ENCODE peak calls at places on chromosomes 11 and 22, in four cellular contexts. L is HepG2, K is GM23248, H is fibroblast of lung. I is an unnamed sample.

GRCh38 chr22:31951201-31952093 is 7.1 kb downstream of the YWHAH start:
- DNase-seq in L (no peak), K (peak; percentile 38), H (no peak), I (no peak)

GRCh38 chr11:126753990-126754389 is 246.6 kb downstream of the KIRREL3 start:
- DNase-seq in L (no peak), K (no peak), H (no peak), I (no peak)

GRCh38 chr11:20070459-20070858 is 89.8 kb downstream of the DBX1 start:
- DNase-seq in L (peak; percentile 15), K (no peak), H (peak; percentile 79), I (no peak)

GRCh38 chr11:74681686-74682651 is 49.3 kb downstream of the CHRDL2 start:
- DNase-seq in L (no peak), K (peak; percentile 41), H (no peak), I (no peak)

GRCh38 chr11:89119426-89119825 is 53.6 kb upstream of the GRM5 start:
- DNase-seq in L (no peak), K (no peak), H (no peak), I (no peak)

GRCh38 chr11:271316-271715 is 6.9 kb upstream of the NLRP6 start:
- DNase-seq in L (no peak), K (no peak), H (no peak), I (no peak)

GRCh38 chr11:6351782-6352181 is 31.5 kb upstream of the CAVIN3 start:
- DNase-seq in L (no peak), K (no peak), H (no peak), I (no peak)

GRCh38 chr22:22061085-22062077 is 78.8 kb upstream of the TOP3B start:
- DNase-seq in L (peak; percentile 83), K (peak; percentile 66), H (peak; percentile 86), I (no peak)

GRCh38 chr22:44151661-44152060 is 29.1 kb upstream of the PARVG start:
- DNase-seq in L (no peak), K (peak; percentile 75), H (peak; percentile 86), I (no peak)

GRCh38 chr11:44903518-44903917 is 47.2 kb downstream of the TP53I11 start:
- DNase-seq in L (no peak), K (no peak), H (no peak), I (no peak)

GRCh38 chr11:900545-900944 is 10.1 kb downstream of the CHID1 start:
- DNase-seq in L (no peak), K (no peak), H (no peak), I (no peak)

GRCh38 chr22:46004105-46004866 is 27.3 kb upstream of the WNT7B start:
- DNase-seq in L (no peak), K (no peak), H (no peak), I (peak; percentile 35)

GRCh38 chr11:25576320-25576719 is 755.6 kb upstream of the ANO3 start:
- DNase-seq in L (no peak), K (no peak), H (no peak), I (no peak)

GRCh38 chr11:111006207-111006606 is 239.3 kb upstream of the POU2AF2 start:
- DNase-seq in L (no peak), K (no peak), H (no peak), I (no peak)

GRCh38 chr22:40484906-40485660 is 114.7 kb downstream of the SGSM3 start:
- DNase-seq in L (no peak), K (peak; percentile 60), H (peak; percentile 65), I (no peak)

GRCh38 chr11:128061321-128061871 is 526.0 kb downstream of the ETS1 start:
- DNase-seq in L (no peak), K (no peak), H (peak; percentile 74), I (peak; percentile 69)

GRCh38 chr11:105229758-105230157 is 90.2 kb upstream of the CARD18 start:
- DNase-seq in L (no peak), K (no peak), H (peak; percentile 57), I (no peak)

GRCh38 chr11:9076046-9076445 is 15.4 kb downstream of the SCUBE2 start:
- DNase-seq in L (no peak), K (no peak), H (no peak), I (no peak)

GRCh38 chr22:39985383-39986045 is 9.2 kb upstream of the FAM83F start:
- DNase-seq in L (no peak), K (no peak), H (no peak), I (no peak)

GRCh38 chr11:69134957-69135356 is 20.8 kb upstream of the SMIM38 start:
- DNase-seq in L (no peak), K (no peak), H (no peak), I (no peak)

GRCh38 chr11:37988031-37988430 is 1390.0 kb upstream of the RAG2 start:
- DNase-seq in L (no peak), K (no peak), H (peak; percentile 86), I (no peak)

GRCh38 chr22:17672417-17672991 is 33.9 kb downstream of the BCL2L13 start:
- DNase-seq in L (no peak), K (no peak), H (peak; percentile 42), I (no peak)

GRCh38 chr11:64224891-64225607 is 937 bp downstream of the TRPT1 start:
- DNase-seq in L (no peak), K (peak; percentile 32), H (no peak), I (no peak)

GRCh38 chr11:69284081-69284511 is 9.9 kb upstream of the MYEOV start:
- DNase-seq in L (no peak), K (no peak), H (no peak), I (no peak)

GRCh38 chr22:43434601-43435311 is 22.9 kb downstream of the MPPED1 start:
- DNase-seq in L (no peak), K (no peak), H (no peak), I (no peak)

GRCh38 chr11:68128682-68129327 is 7.6 kb upstream of the CHKA start:
- DNase-seq in L (peak; percentile 76), K (peak; percentile 61), H (peak; percentile 68), I (no peak)

GRCh38 chr22:46072030-46072881 is 78.1 kb upstream of the PPARA start:
- DNase-seq in L (no peak), K (peak; percentile 92), H (no peak), I (peak; percentile 63)

GRCh38 chr11:64320556-64320955 is 2.6 kb downstream of the PRDX5 start:
- DNase-seq in L (no peak), K (no peak), H (no peak), I (no peak)

DNA sequence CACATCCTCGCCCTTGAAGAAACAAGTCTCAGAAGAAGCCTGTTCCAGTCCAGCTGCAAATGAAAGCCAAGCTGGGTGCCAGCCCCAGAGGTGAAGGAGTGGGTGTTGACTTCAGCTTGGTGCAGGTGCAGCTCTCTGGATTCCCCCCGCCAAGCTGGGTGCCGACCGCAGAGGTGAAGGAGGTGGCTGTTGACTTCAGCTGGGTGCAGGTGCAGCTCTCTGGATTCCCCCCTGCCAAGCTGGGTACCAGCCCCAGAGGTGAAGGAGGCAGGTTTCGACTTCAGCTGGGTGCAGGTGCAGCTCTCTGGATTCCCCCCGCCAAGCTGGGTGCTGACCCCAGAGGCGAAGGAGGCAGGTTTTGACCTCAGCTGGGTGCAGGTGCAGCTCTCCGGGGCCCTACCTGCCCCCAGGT is 1234.0 kb downstream of the TBC1D22A start:
- DNase-seq in L (no peak), K (no peak), H (no peak), I (peak; percentile 21)
- H2AFZ ChIP-seq in L (no peak overlapping the region), K (no peak overlapping the region), H (no peak overlapping the region), I (no peak overlapping the region)

GRCh38 chr22:30290679-30291333 is 1.5 kb upstream of the CASTOR1 start:
- DNase-seq in L (peak; percentile 63), K (peak; percentile 59), H (peak; percentile 69), I (peak; percentile 89)

GRCh38 chr22:30288414-30289125 is 735 bp downstream of the CASTOR1 start:
- DNase-seq in L (no peak), K (no peak), H (no peak), I (peak; percentile 48)

GRCh38 chr22:30290318-30290678 is 993 bp upstream of the CASTOR1 start:
- DNase-seq in L (no peak), K (peak; percentile 44), H (no peak), I (no peak)

GRCh38 chr22:30289126-30289979 is at the start of gene CASTOR1:
- DNase-seq in L (peak; percentile 94), K (peak; percentile 100), H (peak; percentile 98), I (peak; percentile 98)

DNA sequence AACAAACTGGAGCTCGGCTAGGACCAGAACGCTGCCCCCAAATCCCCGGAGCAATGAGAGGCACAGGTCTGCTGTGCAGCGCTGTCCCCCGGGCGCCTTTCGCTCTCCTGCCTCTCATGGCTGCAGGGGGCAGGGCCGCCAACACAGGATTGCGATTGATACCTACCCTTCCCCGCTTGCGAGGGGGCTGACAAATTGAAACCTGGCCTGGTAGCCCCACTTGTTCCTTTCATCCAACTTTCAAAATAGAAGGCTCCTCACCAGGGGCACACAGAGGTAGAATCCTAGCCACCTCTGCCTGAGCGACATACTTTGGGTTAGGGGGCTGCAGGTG is 642 bp upstream of the CASTOR1 start:
- DNase-seq in L (no peak), K (no peak), H (no peak), I (no peak)
- H3K9ac ChIP-seq in L (peak overlapping the region; percentile 24), K (peak overlapping the region; percentile 35), H (no peak overlapping the region), I (peak overlapping the region; percentile 83)

DNA sequence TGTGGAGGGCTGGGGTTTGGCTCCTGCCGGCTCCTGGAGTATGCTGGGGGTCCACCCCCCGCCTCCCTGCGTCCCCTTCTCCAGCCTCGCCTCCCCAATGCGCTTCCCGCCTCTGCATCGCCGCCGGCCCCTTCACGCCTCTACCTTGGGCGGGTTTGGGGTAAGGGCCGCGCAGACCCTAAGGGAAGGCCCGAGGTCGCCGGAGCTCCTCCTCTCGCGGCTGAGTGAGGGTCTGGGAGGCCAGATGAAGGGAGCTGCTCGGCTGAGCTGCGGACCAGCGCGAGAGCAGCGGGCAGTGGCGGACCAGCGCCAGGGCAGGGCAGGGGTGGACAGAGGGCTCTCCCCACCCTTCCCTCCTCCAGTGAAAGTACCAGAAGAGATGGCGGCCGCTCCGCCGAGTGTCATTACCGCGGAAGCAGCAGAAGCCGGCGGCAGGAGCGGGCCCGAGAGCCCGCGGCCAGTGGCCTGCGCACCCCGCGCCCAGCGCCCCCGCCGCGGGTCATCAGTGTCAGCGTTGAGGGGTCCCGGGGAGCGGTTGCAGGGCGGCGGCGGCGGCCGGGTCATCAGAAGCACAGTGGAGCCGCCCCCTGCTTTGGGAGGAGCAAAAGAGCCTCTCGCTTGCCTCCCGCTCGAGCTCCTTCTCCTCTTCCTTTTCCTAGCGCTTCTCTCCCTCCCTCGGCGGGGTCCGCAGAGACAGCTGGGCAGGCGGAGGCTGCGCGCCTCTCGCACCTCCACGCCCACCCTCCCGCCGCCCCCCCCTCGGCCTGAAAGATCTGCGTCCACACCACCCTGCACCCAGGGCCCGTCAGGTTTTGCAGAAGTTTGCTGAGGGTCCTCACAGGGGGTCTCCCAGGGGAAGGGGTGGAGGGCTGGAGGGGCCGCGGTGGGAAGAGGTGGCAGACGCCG is 255.7 kb upstream of the CADM1 start:
- DNase-seq in L (no peak), K (peak; percentile 30), H (peak; percentile 19), I (no peak)
- TF ChIP-seq EZH2 in L (no peak), K (no peak), H (peak; percentile 19), I (no peak)

DNA sequence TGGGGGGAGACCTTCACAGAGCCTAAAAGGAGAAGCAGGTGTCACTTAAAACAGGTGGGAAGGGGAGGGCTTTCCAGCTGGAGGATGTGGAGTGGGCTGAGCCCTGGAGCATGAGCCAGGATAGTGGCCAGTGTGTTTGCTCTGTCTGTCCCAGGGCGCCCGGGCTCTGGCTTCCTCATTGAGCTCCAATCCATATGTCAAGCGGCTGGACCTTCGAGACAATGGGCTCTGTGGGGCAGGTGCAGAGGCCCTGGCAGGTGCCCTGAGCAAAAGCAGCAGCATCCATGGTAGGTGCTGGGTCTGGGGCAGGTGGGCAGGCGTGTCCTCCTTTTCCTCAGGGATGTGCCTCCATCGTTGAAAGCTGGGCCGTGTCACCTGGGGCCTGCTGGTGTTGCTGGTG is 2.0 kb downstream of the LRRC74B start:
- DNase-seq in L (no peak), K (no peak), H (no peak), I (no peak)
- H2AFZ ChIP-seq in L (no peak overlapping the region), K (no peak overlapping the region), H (no peak overlapping the region), I (no peak overlapping the region)

GRCh38 chr11:66183581-66184048 is 84.8 kb upstream of the RAB1B start:
- DNase-seq in L (no peak), K (peak; percentile 48), H (no peak), I (no peak)
- H3K9ac ChIP-seq in L (no peak overlapping the region), K (no peak overlapping the region), H (no peak overlapping the region), I (peak overlapping the region; percentile 1)